ENCODE peak calls at places on chromosome 20, in six cellular contexts. A is cardiac muscle cell, M is pancreas, K is right lobe of liver, C is MM.1S, S is A673. U is an unnamed sample. For H3K9me3, the result is how much of the 10 kb centered on the place peaks cover.

GRCh38 chr20:48205786-48206185 is 420.5 kb upstream of the SULF2 start:
- DNase-seq in A (no peak), M (no peak), K (no peak), C (no peak), S (no peak), U (no peak)

GRCh38 chr20:57380081-57380750 is 11.0 kb upstream of the RBM38 start:
- DNase-seq in A (no peak), M (no peak), K (no peak), C (no peak), S (no peak), U (no peak)

GRCh38 chr20:31860431-31861345 is 9.6 kb downstream of the DUSP15 start:
- DNase-seq in A (peak), M (no peak), K (peak), C (no peak), S (no peak), U (no peak)

GRCh38 chr20:9409352-9409751 is 105.0 kb upstream of the LAMP5 start:
- DNase-seq in A (no peak), M (no peak), K (no peak), C (no peak), S (no peak), U (no peak)

GRCh38 chr20:51533291-51534172 is 9.0 kb downstream of the NFATC2 start:
- DNase-seq in A (no peak), M (no peak), K (no peak), C (no peak), S (no peak), U (peak)

GRCh38 chr20:54174452-54175175 is 828 bp upstream of the CYP24A1 start:
- DNase-seq in A (no peak), M (no peak), K (no peak), C (no peak), S (no peak), U (no peak)

GRCh38 chr20:31670371-31671228 is 32.9 kb downstream of the COX4I2 start:
- DNase-seq in A (peak), M (peak), K (peak), C (no peak), S (no peak), U (peak)

GRCh38 chr20:37986063-37986858 is 47.0 kb downstream of the TTI1 start:
- DNase-seq in A (no peak), M (no peak), K (no peak), C (no peak), S (no peak), U (no peak)

GRCh38 chr20:5448449-5449118 is 131.8 kb upstream of the PROKR2 start:
- DNase-seq in A (peak), M (no peak), K (no peak), C (peak), S (peak), U (peak)

GRCh38 chr20:49541733-49542513 is 26.0 kb downstream of the PTGIS start:
- DNase-seq in A (peak), M (peak), K (no peak), C (peak), S (peak), U (peak)

GRCh38 chr20:46552460-46553420 is 2.3 kb upstream of the OCSTAMP start:
- DNase-seq in A (no peak), M (no peak), K (no peak), C (peak), S (no peak), U (no peak)

GRCh38 chr20:2867081-2867860 is 6.0 kb upstream of the PTPRA start:
- DNase-seq in A (no peak), M (peak), K (no peak), C (no peak), S (no peak), U (no peak)

GRCh38 chr20:23145281-23145700 is 59.2 kb upstream of the CD93 start:
- DNase-seq in A (no peak), M (no peak), K (peak), C (no peak), S (no peak), U (peak)
- H3K27ac ChIP-seq in A (no peak), M (no peak), K (no peak), C (no peak), S (no peak), U (no peak)

DNA sequence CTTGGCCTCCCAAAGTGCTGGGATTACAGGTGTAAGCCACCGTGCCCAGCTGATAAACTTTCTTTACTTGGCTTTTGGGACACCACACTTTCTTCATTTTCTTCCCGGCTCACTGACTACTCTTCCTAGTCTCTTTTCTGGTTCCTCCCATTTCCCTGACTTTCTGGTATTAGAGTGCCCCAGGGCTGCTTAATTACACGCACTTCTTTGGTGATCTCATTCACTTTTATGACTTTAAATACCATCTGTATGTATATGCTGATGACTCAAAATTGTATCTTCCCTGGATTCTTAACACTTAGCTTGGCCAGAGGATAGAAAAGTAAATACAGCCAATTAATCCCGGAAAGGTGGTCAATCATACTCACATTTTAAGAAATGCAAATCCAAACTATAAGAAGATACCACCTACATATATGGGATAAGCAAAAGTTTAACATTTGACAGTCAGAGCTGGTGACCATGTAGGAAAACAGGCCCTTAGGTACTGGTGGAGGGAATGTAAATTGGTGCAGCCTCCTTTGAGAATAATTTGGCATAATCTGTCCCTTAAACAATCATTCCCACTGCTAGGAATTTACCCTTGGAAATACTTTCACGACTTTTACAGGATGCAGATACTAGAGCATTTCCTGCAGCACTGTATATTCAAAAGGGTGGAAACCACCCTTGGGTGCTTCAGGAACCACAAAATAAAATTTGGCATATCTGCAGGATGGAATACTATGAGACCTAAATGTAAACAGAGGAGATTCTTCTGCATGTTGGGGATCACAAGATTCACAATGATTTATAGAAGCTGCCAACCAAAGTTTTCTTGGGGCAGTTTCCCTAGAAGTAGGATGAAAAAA is 9.4 kb upstream of the NANP start:
- DNase-seq in A (no peak), M (no peak), K (no peak), C (no peak), S (peak), U (no peak)
- H3K9me3 ChIP-seq in A (under half), M (under half), K (under half), C (under half), S (under half), U (under half)

GRCh38 chr20:61682114-61682997 is 383.3 kb downstream of the TAF4 start:
- DNase-seq in A (no peak), M (no peak), K (no peak), C (no peak), S (no peak), U (no peak)

GRCh38 chr20:61684583-61685235 is 381.0 kb downstream of the TAF4 start:
- DNase-seq in A (no peak), M (no peak), K (no peak), C (no peak), S (no peak), U (no peak)

GRCh38 chr20:61682998-61683681 is 382.5 kb downstream of the TAF4 start:
- DNase-seq in A (no peak), M (no peak), K (no peak), C (no peak), S (no peak), U (no peak)

GRCh38 chr20:61684136-61684535 is 381.5 kb downstream of the TAF4 start:
- DNase-seq in A (no peak), M (no peak), K (no peak), C (no peak), S (no peak), U (no peak)

DNA sequence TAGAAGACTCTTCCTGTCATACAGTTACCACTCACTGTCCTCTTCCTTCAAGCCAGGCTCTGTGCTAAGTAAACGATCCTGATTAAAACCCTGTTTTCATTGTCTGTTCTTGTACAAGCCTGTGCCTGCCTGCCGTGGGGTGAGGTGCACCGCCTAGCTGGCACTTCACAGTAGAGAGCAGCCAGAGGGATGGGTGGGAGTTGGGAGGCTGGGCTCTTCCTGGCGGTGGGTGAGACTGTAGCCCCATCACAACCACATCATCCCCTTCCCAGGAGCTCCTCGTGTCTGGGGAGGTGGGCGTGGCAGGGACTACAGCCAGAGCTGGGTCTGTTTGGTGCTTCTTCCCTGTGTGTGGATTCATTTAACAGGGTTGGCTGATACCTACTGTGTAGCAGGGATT is 382.0 kb downstream of the TAF4 start:
- DNase-seq in A (no peak), M (no peak), K (no peak), C (no peak), S (no peak), U (no peak)
- H3K27ac ChIP-seq in A (no peak), M (no peak), K (no peak), C (no peak), S (no peak), U (no peak)

GRCh38 chr20:16158976-16159286 is 414.3 kb downstream of the KIF16B start:
- DNase-seq in A (no peak), M (no peak), K (no peak), C (no peak), S (no peak), U (no peak)
- H3K9me3 ChIP-seq in A (under half), M (under half), K (under half), C (under half), S (under half), U (under half)

DNA sequence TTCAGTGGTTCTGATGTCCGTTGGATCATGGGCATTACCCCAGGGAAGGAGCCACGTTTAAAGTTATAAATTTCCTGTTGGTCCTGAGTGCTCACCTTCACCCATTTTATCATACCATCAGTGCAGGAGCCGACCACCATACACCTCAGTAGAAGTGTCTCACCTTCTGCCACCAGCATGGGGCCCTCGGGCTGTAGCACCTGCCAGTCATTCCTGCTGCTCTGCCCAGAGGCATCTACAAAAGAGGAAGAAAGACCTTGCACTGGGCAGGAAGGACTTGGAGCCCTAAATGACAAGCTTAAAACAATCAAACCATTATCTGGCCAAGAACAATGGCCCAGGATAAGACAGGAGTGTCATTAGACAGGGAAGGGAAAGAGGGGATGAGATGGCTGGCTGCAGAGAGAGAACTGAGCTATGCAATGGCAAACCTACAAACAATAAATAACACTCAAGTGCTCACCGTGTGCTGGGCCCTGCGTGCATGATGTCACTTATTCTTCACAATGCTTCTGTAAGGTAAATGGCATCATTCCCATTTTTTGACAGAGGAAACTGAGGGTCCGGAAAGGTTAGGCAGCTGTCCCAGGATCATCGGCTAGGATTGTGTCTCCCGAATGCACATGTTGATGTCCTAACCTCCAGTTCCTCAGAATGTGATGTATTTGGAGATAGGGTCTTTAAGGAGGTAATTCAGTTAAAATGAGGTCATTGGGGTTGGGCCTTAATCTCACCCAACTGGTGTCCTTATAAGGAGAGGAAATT is 11.2 kb downstream of the SIRPB2 start:
- DNase-seq in A (no peak), M (no peak), K (no peak), C (no peak), S (no peak), U (no peak)
- H3K27ac ChIP-seq in A (no peak), M (no peak), K (no peak), C (no peak), S (no peak), U (no peak)

GRCh38 chr20:16179919-16180318 is 393.3 kb downstream of the KIF16B start:
- DNase-seq in A (no peak), M (no peak), K (no peak), C (no peak), S (no peak), U (no peak)
- H3K9me3 ChIP-seq in A (under half), M (under half), K (under half), C (under half), S (under half), U (under half)

U was measured in SJSA1.